ENCODE peak calls at places on chromosomes 16 and 17, in nine cellular contexts. One of them, this sample, is unnamed.

GRCh38 chr16:26795184-26795583 is 271.5 kb upstream of the C16orf82 start:
- DNase-seq in H54: no peak
- DNase-seq in lower leg skin: no peak
- DNase-seq in upper lobe of left lung: no peak
- DNase-seq in breast epithelium: no peak
- DNase-seq in sigmoid colon: no peak
- DNase-seq in stomach: no peak
- DNase-seq in prostate gland: no peak
- DNase-seq in A549: no peak
- DNase-seq in this sample: no peak

GRCh38 chr16:26830716-26831115 is 236.0 kb upstream of the C16orf82 start:
- DNase-seq in H54: no peak
- DNase-seq in lower leg skin: no peak
- DNase-seq in upper lobe of left lung: no peak
- DNase-seq in breast epithelium: no peak
- DNase-seq in sigmoid colon: no peak
- DNase-seq in stomach: no peak
- DNase-seq in prostate gland: no peak
- DNase-seq in A549: no peak
- DNase-seq in this sample: no peak

GRCh38 chr17:37490638-37491614 is 1.2 kb downstream of the DUSP14 start:
- DNase-seq in H54: peak
- DNase-seq in lower leg skin: no peak
- DNase-seq in upper lobe of left lung: no peak
- DNase-seq in breast epithelium: peak
- DNase-seq in sigmoid colon: peak
- DNase-seq in stomach: no peak
- DNase-seq in prostate gland: peak
- DNase-seq in A549: peak
- DNase-seq in this sample: peak

GRCh38 chr16:11312718-11313492 is 31.8 kb upstream of the PRM1 start:
- DNase-seq in H54: no peak
- DNase-seq in lower leg skin: no peak
- DNase-seq in upper lobe of left lung: peak
- DNase-seq in breast epithelium: no peak
- DNase-seq in sigmoid colon: no peak
- DNase-seq in stomach: peak
- DNase-seq in prostate gland: no peak
- DNase-seq in A549: peak
- DNase-seq in this sample: peak

GRCh38 chr17:20852541-20853370 is 190.1 kb downstream of the USP22 start:
- DNase-seq in H54: no peak
- DNase-seq in lower leg skin: peak
- DNase-seq in upper lobe of left lung: no peak
- DNase-seq in breast epithelium: no peak
- DNase-seq in sigmoid colon: peak
- DNase-seq in stomach: no peak
- DNase-seq in prostate gland: peak
- DNase-seq in A549: peak
- DNase-seq in this sample: peak

GRCh38 chr16:72060405-72060804 is 2.6 kb upstream of the HPR start:
- DNase-seq in H54: no peak
- DNase-seq in lower leg skin: no peak
- DNase-seq in upper lobe of left lung: no peak
- DNase-seq in breast epithelium: no peak
- DNase-seq in sigmoid colon: no peak
- DNase-seq in stomach: no peak
- DNase-seq in prostate gland: no peak
- DNase-seq in A549: no peak
- DNase-seq in this sample: no peak

GRCh38 chr16:1543085-1543896 is 9.8 kb downstream of the TMEM204 start:
- DNase-seq in H54: peak
- DNase-seq in lower leg skin: no peak
- DNase-seq in upper lobe of left lung: peak
- DNase-seq in breast epithelium: no peak
- DNase-seq in sigmoid colon: peak
- DNase-seq in stomach: peak
- DNase-seq in prostate gland: no peak
- DNase-seq in A549: peak
- DNase-seq in this sample: peak

GRCh38 chr17:17071531-17072360 is 29.5 kb downstream of the MPRIP start:
- DNase-seq in H54: no peak
- DNase-seq in lower leg skin: peak
- DNase-seq in upper lobe of left lung: no peak
- DNase-seq in breast epithelium: no peak
- DNase-seq in sigmoid colon: peak
- DNase-seq in stomach: no peak
- DNase-seq in prostate gland: no peak
- DNase-seq in A549: peak
- DNase-seq in this sample: no peak

GRCh38 chr17:76145231-76146052 is 4.4 kb upstream of the FOXJ1 start:
- DNase-seq in H54: no peak
- DNase-seq in lower leg skin: no peak
- DNase-seq in upper lobe of left lung: no peak
- DNase-seq in breast epithelium: no peak
- DNase-seq in sigmoid colon: peak
- DNase-seq in stomach: no peak
- DNase-seq in prostate gland: no peak
- DNase-seq in A549: no peak
- DNase-seq in this sample: no peak

GRCh38 chr16:31700200-31700529 is 172.5 kb downstream of the AHSP start:
- DNase-seq in H54: no peak
- DNase-seq in lower leg skin: no peak
- DNase-seq in upper lobe of left lung: no peak
- DNase-seq in breast epithelium: no peak
- DNase-seq in sigmoid colon: no peak
- DNase-seq in stomach: no peak
- DNase-seq in prostate gland: no peak
- DNase-seq in A549: no peak
- DNase-seq in this sample: peak

GRCh38 chr16:31699601-31700000 is 171.9 kb downstream of the AHSP start:
- DNase-seq in H54: no peak
- DNase-seq in lower leg skin: no peak
- DNase-seq in upper lobe of left lung: no peak
- DNase-seq in breast epithelium: no peak
- DNase-seq in sigmoid colon: no peak
- DNase-seq in stomach: no peak
- DNase-seq in prostate gland: no peak
- DNase-seq in A549: no peak
- DNase-seq in this sample: no peak

GRCh38 chr16:31701734-31702133 is 171.9 kb upstream of the ZNF267 start:
- DNase-seq in H54: no peak
- DNase-seq in lower leg skin: no peak
- DNase-seq in upper lobe of left lung: no peak
- DNase-seq in breast epithelium: no peak
- DNase-seq in sigmoid colon: no peak
- DNase-seq in stomach: no peak
- DNase-seq in prostate gland: no peak
- DNase-seq in A549: no peak
- DNase-seq in this sample: no peak

GRCh38 chr16:31698901-31699300 is 171.2 kb downstream of the AHSP start:
- DNase-seq in H54: no peak
- DNase-seq in lower leg skin: no peak
- DNase-seq in upper lobe of left lung: no peak
- DNase-seq in breast epithelium: no peak
- DNase-seq in sigmoid colon: no peak
- DNase-seq in stomach: no peak
- DNase-seq in prostate gland: no peak
- DNase-seq in A549: no peak
- DNase-seq in this sample: no peak

DNA sequence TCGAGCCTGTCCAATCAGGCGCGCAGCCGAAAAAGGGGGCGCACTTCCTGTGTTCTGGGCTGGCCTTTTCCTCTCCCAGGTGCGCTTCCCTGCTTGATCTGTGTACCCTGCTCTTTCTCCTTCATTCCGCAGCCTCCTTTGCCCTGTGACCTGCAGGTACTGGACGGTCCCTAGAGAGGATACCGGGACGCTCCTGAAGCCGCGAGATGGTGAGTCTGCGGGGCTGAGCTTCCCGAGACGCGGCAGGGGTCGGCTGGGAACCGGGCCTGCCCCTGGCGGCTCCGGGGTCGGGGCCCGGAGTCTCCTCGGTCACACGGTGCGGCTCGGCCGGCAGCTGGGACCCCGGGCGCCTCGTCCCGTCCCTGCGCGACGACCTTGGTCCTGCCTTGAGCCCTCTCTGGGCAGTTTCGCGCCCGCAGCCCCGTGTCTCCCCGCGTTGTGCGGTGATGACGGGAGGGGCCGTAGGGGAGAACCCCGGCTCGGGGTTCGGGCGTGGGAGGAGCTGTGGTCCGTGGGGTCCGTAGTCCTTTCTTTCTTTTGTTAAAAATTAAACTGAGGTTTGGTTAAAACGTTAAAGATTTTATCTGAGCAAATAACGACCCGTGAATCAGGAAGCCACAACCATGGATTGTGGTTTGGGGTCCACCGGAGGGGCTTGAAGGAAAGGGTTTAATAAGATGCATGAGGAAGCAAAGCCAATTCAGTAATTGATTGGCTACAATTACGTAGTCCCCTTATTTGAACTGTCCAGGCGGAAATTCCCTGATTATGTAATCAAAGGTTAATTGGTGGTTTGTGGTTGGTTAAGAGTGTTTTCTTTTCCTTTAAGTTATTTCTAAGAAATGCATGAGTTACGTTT is 172.8 kb upstream of the ZNF267 start:
- DNase-seq in H54: peak
- DNase-seq in lower leg skin: peak
- DNase-seq in upper lobe of left lung: peak
- DNase-seq in breast epithelium: peak
- DNase-seq in sigmoid colon: peak
- DNase-seq in stomach: peak
- DNase-seq in prostate gland: peak
- DNase-seq in A549: peak
- DNase-seq in this sample: peak
- TF ChIP-seq POLR2A in H54: no peak
- TF ChIP-seq POLR2A in lower leg skin: no peak
- TF ChIP-seq POLR2A in upper lobe of left lung: peak
- TF ChIP-seq POLR2A in breast epithelium: no peak
- TF ChIP-seq POLR2A in sigmoid colon: no peak
- TF ChIP-seq POLR2A in stomach: no peak
- TF ChIP-seq POLR2A in prostate gland: no peak
- TF ChIP-seq POLR2A in A549: peak
- TF ChIP-seq POLR2A in this sample: peak

GRCh38 chr16:89565256-89565505 is 4.7 kb downstream of the RPL13 start:
- DNase-seq in H54: no peak
- DNase-seq in lower leg skin: no peak
- DNase-seq in upper lobe of left lung: no peak
- DNase-seq in breast epithelium: no peak
- DNase-seq in sigmoid colon: no peak
- DNase-seq in stomach: no peak
- DNase-seq in prostate gland: no peak
- DNase-seq in A549: peak
- DNase-seq in this sample: no peak
- TF ChIP-seq POLR2A in H54: no peak
- TF ChIP-seq POLR2A in lower leg skin: no peak
- TF ChIP-seq POLR2A in upper lobe of left lung: no peak
- TF ChIP-seq POLR2A in breast epithelium: no peak
- TF ChIP-seq POLR2A in sigmoid colon: no peak
- TF ChIP-seq POLR2A in stomach: no peak
- TF ChIP-seq POLR2A in prostate gland: no peak
- TF ChIP-seq POLR2A in A549: no peak
- TF ChIP-seq POLR2A in this sample: no peak

DNA sequence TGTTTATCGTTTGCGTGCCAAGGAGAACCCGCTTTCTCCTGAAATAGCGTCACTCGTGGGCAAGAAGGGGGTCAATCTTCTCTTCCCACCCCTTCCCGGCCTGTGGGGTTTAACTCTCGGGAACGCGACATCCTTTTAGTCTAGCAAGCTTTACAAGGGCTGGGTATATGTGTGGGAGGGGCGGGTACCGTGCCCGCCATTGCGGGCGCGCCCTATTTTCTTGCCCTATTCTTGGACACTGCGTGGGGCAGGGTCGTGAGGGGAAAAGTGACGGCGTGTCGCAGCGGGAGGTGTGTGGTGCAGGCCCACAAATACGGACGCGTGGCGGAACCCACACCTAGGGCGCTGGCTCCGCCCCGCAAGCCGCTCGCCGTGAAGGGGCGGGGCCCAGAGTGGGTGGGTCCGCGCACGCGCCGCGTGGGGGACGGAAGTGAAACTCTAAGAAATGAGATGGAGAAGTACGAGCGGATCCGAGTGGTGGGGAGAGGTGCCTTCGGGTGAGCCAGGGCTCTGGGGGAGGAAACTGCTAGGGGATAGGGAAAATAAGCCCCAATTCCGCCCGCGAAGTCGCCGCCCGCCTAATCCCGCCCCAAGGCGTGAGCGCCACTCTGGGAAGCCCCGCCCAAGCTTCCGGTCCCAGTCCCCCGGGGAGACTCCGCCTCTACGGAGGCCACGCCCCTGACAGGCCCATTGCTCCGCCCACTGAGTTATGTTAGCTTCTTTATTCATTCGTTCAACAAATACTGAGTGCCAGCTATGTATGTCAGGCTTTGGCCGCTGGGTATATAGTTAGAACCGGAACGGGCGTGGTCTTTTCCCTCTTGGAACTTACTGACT is at the start of gene NEK8:
- DNase-seq in H54: peak
- DNase-seq in lower leg skin: peak
- DNase-seq in upper lobe of left lung: peak
- DNase-seq in breast epithelium: peak
- DNase-seq in sigmoid colon: peak
- DNase-seq in stomach: peak
- DNase-seq in prostate gland: peak
- DNase-seq in A549: peak
- DNase-seq in this sample: peak
- TF ChIP-seq POLR2A in H54: peak
- TF ChIP-seq POLR2A in lower leg skin: no peak
- TF ChIP-seq POLR2A in upper lobe of left lung: peak
- TF ChIP-seq POLR2A in breast epithelium: peak
- TF ChIP-seq POLR2A in sigmoid colon: peak
- TF ChIP-seq POLR2A in stomach: no peak
- TF ChIP-seq POLR2A in prostate gland: peak
- TF ChIP-seq POLR2A in A549: peak
- TF ChIP-seq POLR2A in this sample: peak

DNA sequence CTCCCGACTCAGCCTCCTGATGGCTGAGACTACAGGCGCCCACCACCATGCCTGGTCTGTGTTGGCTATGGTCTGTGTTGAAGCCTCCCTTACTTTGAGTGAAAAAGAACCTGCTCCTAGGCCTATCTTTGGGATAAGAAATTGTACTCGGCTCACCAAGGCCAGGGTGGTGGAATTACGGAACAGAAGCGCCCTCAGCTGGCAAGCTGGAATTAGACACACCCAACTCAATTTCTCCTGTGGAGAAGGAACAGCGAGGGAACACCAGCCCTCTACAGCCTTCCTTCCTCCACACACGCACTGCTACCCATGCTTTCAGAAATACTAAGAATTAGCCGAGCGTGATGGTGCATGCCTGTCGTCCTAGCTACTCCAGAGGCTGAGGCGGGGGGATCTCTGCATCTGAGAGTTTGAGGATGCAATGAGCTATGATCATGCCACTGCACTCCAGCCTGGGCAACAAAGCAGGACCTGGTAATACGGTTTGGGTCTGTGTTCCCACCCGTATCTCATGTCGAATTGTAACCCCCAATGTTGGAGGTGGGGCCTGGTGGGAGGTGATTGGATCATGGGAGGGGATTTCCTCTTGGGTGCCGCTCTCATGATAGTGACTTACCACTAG is 40.1 kb upstream of the RBBP6 start:
- DNase-seq in H54: peak
- DNase-seq in lower leg skin: no peak
- DNase-seq in upper lobe of left lung: no peak
- DNase-seq in breast epithelium: no peak
- DNase-seq in sigmoid colon: no peak
- DNase-seq in stomach: no peak
- DNase-seq in prostate gland: no peak
- DNase-seq in A549: peak
- DNase-seq in this sample: peak
- TF ChIP-seq POLR2A in H54: no peak
- TF ChIP-seq POLR2A in lower leg skin: no peak
- TF ChIP-seq POLR2A in upper lobe of left lung: no peak
- TF ChIP-seq POLR2A in breast epithelium: no peak
- TF ChIP-seq POLR2A in sigmoid colon: no peak
- TF ChIP-seq POLR2A in stomach: no peak
- TF ChIP-seq POLR2A in prostate gland: no peak
- TF ChIP-seq POLR2A in A549: no peak
- TF ChIP-seq POLR2A in this sample: no peak

This sample was measured in erythroblast.